ENCODE peak calls at places on chromosomes 7 and 10, in ten cellular contexts. A is fibroblast of the aortic adventitia; K is GM13976; H is glutamatergic neuron; Z is GM12865; I is CD8-positive, alpha-beta T cell; B is endothelial cell; D is lower leg skin; L is esophagus muscularis mucosa; E is colonic mucosa. G is an unnamed sample.

GRCh38 chr7:103373866-103374643 is 26.6 kb downstream of the PSMC2 start:
- DNase-seq in A (no peak), K (no peak), H (no peak), Z (no peak), I (no peak), B (no peak), D (no peak), L (no peak), E (no peak), G (no peak)

GRCh38 chr7:8511810-8512209 is 78.4 kb downstream of the NXPH1 start:
- DNase-seq in A (no peak), K (no peak), H (peak; percentile 17), Z (no peak), I (no peak), B (no peak), D (no peak), L (no peak), E (no peak), G (no peak)

GRCh38 chr7:158061884-158062656 is 525.6 kb downstream of the PTPRN2 start:
- DNase-seq in A (no peak), K (no peak), H (no peak), Z (no peak), I (no peak), B (no peak), D (no peak), L (no peak), E (no peak), G (no peak)

GRCh38 chr7:43954524-43955228 is 28.4 kb downstream of the UBE2D4 start:
- DNase-seq in A (peak; percentile 58), K (peak; percentile 61), H (peak; percentile 38), Z (peak; percentile 60), I (no peak), B (peak; percentile 20), D (no peak), L (no peak), E (no peak), G (no peak)

GRCh38 chr10:49225218-49225876 is 37.2 kb upstream of the TMEM273 start:
- DNase-seq in A (no peak), K (no peak), H (no peak), Z (no peak), I (no peak), B (no peak), D (no peak), L (peak; percentile 90), E (no peak), G (no peak)

GRCh38 chr10:86361134-86362128 is 5.2 kb downstream of the GRID1 start:
- DNase-seq in A (no peak), K (no peak), H (peak; percentile 12), Z (no peak), I (no peak), B (no peak), D (no peak), L (no peak), E (no peak), G (no peak)

GRCh38 chr10:14116837-14117236 is 213.9 kb downstream of the FRMD4A start:
- DNase-seq in A (no peak), K (no peak), H (no peak), Z (no peak), I (no peak), B (no peak), D (no peak), L (no peak), E (no peak), G (no peak)

GRCh38 chr7:105257338-105257737 is 131.4 kb downstream of the SRPK2 start:
- DNase-seq in A (no peak), K (no peak), H (no peak), Z (no peak), I (no peak), B (no peak), D (no peak), L (no peak), E (no peak), G (no peak)

GRCh38 chr10:124875596-124875995 is 66.3 kb upstream of the ZRANB1 start:
- DNase-seq in A (peak; percentile 44), K (no peak), H (no peak), Z (no peak), I (no peak), B (no peak), D (no peak), L (no peak), E (no peak), G (no peak)

GRCh38 chr10:71078454-71079145 is 133.8 kb upstream of the UNC5B start:
- DNase-seq in A (no peak), K (peak; percentile 15), H (no peak), Z (no peak), I (no peak), B (no peak), D (peak; percentile 9), L (peak; percentile 72), E (peak; percentile 6), G (no peak)

GRCh38 chr10:97718659-97719142 is 5.2 kb downstream of the MARVELD1 start:
- DNase-seq in A (peak; percentile 72), K (no peak), H (no peak), Z (no peak), I (no peak), B (no peak), D (peak; percentile 89), L (no peak), E (peak; percentile 95), G (no peak)

GRCh38 chr10:373516-374309 is 238.5 kb downstream of the ZMYND11 start:
- DNase-seq in A (peak; percentile 80), K (no peak), H (no peak), Z (no peak), I (no peak), B (no peak), D (no peak), L (no peak), E (no peak), G (no peak)

GRCh38 chr10:118732253-118733194 is 22.2 kb downstream of the CACUL1 start:
- DNase-seq in A (no peak), K (no peak), H (no peak), Z (peak; percentile 62), I (no peak), B (no peak), D (no peak), L (no peak), E (peak; percentile 59), G (no peak)

GRCh38 chr10:118735294-118735693 is 19.5 kb downstream of the CACUL1 start:
- DNase-seq in A (no peak), K (no peak), H (no peak), Z (no peak), I (no peak), B (no peak), D (no peak), L (no peak), E (no peak), G (no peak)

GRCh38 chr10:118737594-118738302 is 17.0 kb downstream of the CACUL1 start:
- DNase-seq in A (no peak), K (no peak), H (no peak), Z (no peak), I (no peak), B (no peak), D (no peak), L (no peak), E (peak; percentile 51), G (no peak)

GRCh38 chr10:118730699-118731456 is 23.9 kb downstream of the CACUL1 start:
- DNase-seq in A (no peak), K (no peak), H (no peak), Z (no peak), I (no peak), B (no peak), D (no peak), L (no peak), E (peak; percentile 55), G (no peak)

GRCh38 chr10:118734477-118734876 is 20.3 kb downstream of the CACUL1 start:
- DNase-seq in A (peak; percentile 15), K (no peak), H (no peak), Z (no peak), I (no peak), B (no peak), D (no peak), L (no peak), E (no peak), G (no peak)
- TF ChIP-seq CTCF in A (peak; percentile 34), K (no peak), H (no peak), Z (no peak), I (no peak), B (no peak), D (no peak), L (peak; percentile 23), E (no peak), G (no peak)

DNA sequence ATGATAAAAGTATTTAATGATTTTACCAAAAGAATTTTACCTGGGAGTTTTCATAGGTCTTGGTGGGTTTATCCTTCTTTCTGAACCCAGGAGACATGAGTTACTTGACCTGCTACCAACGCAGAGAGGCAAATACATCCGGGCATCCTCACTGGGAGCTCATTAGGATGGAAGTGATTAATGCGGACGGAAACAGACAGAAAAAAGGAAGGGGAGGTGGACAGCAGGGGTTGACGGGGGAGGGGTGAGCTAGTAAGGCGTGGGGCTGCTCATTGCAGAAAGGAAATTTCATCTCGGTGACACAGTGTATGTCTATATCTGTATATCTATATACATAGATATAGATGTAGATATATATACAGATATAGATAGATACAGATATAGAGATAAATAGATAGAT is 408.2 kb upstream of the ADARB2 start:
- DNase-seq in A (no peak), K (no peak), H (peak; percentile 58), Z (no peak), I (no peak), B (no peak), D (no peak), L (no peak), E (no peak), G (no peak)
- TF ChIP-seq CTCF in A (no peak), K (no peak), H (no peak), Z (no peak), I (no peak), B (no peak), D (no peak), L (no peak), E (no peak), G (no peak)

DNA sequence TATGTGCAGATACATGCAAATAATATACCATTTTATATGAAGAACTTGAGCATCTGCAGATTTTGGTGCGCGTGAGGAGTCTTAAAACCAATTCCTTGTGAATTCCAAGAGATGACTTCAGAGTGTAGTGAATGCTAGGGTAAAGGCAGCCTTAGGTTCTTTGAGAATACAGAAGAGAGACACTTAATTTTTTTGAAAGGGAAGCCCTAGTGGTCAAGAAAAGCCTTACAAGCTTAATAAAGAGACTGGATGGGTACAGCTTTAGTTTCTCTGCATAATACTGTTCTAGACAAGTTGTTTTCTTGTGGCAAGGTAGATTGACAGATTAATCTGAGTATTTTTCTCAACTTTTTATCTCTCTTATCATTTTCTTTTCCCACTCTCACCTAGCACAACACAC is 636.5 kb downstream of the DNAJB9 start:
- DNase-seq in A (no peak), K (no peak), H (no peak), Z (no peak), I (no peak), B (no peak), D (no peak), L (no peak), E (no peak), G (no peak)
- TF ChIP-seq CTCF in A (no peak), K (no peak), H (peak; percentile 24), Z (peak; percentile 10), I (no peak), B (no peak), D (no peak), L (no peak), E (no peak), G (no peak)

DNA sequence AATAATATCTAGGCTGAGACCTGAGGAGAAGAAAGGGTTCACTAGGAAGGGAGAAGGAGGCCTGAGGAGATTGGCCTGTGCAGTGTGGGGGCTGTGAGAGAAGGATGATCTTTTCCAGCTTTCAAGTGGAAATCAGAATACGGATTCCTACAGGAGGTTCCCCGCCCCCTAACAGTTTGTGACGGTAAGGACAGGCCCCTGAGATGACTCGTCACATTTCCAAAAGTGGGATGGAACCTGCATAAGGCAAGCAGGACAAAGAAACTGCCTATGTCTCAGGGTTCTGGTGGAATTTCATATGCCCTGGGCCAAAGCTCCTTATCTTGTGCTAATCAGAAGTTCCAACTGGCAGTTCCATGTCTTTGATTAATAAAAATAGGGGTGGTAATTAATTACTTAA is 275.6 kb downstream of the SNX10 start:
- DNase-seq in A (no peak), K (no peak), H (no peak), Z (no peak), I (no peak), B (no peak), D (no peak), L (no peak), E (no peak), G (no peak)
- TF ChIP-seq CTCF in A (no peak), K (no peak), H (no peak), Z (no peak), I (no peak), B (no peak), D (no peak), L (no peak), E (no peak), G (no peak)